ENCODE peak calls at places on chromosomes 16 and 17, in five cellular contexts. One of them, this sample, is unnamed.

GRCh38 chr16:79278506-79278905 is 322.0 kb downstream of the MAF start:
- DNase-seq in RWPE1: no peak
- DNase-seq in colonic mucosa: no peak
- DNase-seq in Panc1: no peak
- DNase-seq in A549: no peak
- DNase-seq in this sample: no peak

GRCh38 chr16:68379472-68380347 is 68.6 kb downstream of the SMPD3 start:
- DNase-seq in RWPE1: no peak
- DNase-seq in colonic mucosa: no peak
- DNase-seq in Panc1: no peak
- DNase-seq in A549: no peak
- DNase-seq in this sample: no peak

GRCh38 chr16:3158014-3158497 is 23.2 kb downstream of the ZNF213 start:
- DNase-seq in RWPE1: no peak
- DNase-seq in colonic mucosa: peak
- DNase-seq in Panc1: no peak
- DNase-seq in A549: no peak
- DNase-seq in this sample: no peak

GRCh38 chr17:73285916-73286862 is 24.5 kb upstream of the CPSF4L start:
- DNase-seq in RWPE1: no peak
- DNase-seq in colonic mucosa: no peak
- DNase-seq in Panc1: no peak
- DNase-seq in A549: no peak
- DNase-seq in this sample: no peak

GRCh38 chr16:85286970-85287814 is 174.9 kb upstream of the CIBAR2 start:
- DNase-seq in RWPE1: no peak
- DNase-seq in colonic mucosa: no peak
- DNase-seq in Panc1: no peak
- DNase-seq in A549: no peak
- DNase-seq in this sample: peak

GRCh38 chr16:26334218-26335111 is 642.7 kb downstream of the HS3ST4 start:
- DNase-seq in RWPE1: no peak
- DNase-seq in colonic mucosa: no peak
- DNase-seq in Panc1: no peak
- DNase-seq in A549: no peak
- DNase-seq in this sample: no peak

GRCh38 chr17:48190871-48191270 is 83.3 kb downstream of the SNX11 start:
- DNase-seq in RWPE1: no peak
- DNase-seq in colonic mucosa: no peak
- DNase-seq in Panc1: no peak
- DNase-seq in A549: no peak
- DNase-seq in this sample: no peak

GRCh38 chr16:83215417-83216001 is 588.7 kb downstream of the CDH13 start:
- DNase-seq in RWPE1: peak
- DNase-seq in colonic mucosa: peak
- DNase-seq in Panc1: peak
- DNase-seq in A549: peak
- DNase-seq in this sample: no peak

GRCh38 chr17:75496005-75496404 is 19.3 kb downstream of the CASKIN2 start:
- DNase-seq in RWPE1: no peak
- DNase-seq in colonic mucosa: no peak
- DNase-seq in Panc1: no peak
- DNase-seq in A549: no peak
- DNase-seq in this sample: no peak

GRCh38 chr17:80385046-80385445 is 29.9 kb upstream of the ENDOV start:
- DNase-seq in RWPE1: no peak
- DNase-seq in colonic mucosa: no peak
- DNase-seq in Panc1: no peak
- DNase-seq in A549: no peak
- DNase-seq in this sample: no peak

DNA sequence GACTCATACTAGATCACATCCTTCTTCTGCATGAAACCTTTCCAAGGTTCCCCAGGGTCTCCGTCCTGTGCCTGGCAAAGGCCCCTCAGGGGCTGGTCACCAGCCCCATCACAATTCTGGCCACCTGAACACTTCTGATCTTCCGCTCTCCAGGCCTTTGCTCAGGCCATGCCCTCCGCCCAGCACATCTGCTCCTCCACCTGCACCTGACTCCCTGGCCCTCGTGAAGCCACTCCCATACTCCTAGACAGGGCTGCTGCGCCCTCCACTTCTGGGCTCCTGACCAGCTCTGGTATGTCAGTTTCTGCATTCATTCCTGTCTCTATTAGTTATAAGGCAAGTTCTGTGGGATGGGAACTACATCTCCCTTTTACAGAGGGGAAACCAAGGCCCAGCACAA is 1.9 kb upstream of the MYL11 start:
- DNase-seq in RWPE1: no peak
- DNase-seq in colonic mucosa: no peak
- DNase-seq in Panc1: no peak
- DNase-seq in A549: no peak
- DNase-seq in this sample: no peak
- H3K27ac ChIP-seq in RWPE1: no peak
- H3K27ac ChIP-seq in colonic mucosa: no peak
- H3K27ac ChIP-seq in Panc1: no peak
- H3K27ac ChIP-seq in A549: no peak
- H3K27ac ChIP-seq in this sample: peak

DNA sequence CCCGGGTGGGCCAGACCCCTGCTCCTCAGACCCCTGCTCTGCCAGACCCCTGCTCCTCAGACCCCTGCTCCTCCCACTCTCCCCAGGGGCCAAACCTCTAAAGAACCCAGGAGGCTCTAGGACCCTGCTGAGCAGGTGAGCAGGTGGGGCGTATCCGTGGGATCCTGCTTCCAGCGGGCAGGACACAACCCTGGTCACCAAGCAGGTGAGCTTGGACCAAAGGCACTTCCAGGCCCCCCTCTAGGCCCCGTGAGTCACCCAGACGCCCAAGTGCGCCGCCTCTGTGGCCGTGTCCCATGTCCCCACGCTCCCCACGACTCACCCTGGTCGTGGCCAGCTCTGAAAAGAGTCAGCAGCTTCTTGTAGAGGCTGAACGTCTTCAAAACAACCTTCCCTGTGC is 5.0 kb downstream of the CYBC1 start:
- DNase-seq in RWPE1: no peak
- DNase-seq in colonic mucosa: no peak
- DNase-seq in Panc1: no peak
- DNase-seq in A549: no peak
- DNase-seq in this sample: no peak
- H3K27ac ChIP-seq in RWPE1: peak
- H3K27ac ChIP-seq in colonic mucosa: no peak
- H3K27ac ChIP-seq in Panc1: no peak
- H3K27ac ChIP-seq in A549: no peak
- H3K27ac ChIP-seq in this sample: peak

DNA sequence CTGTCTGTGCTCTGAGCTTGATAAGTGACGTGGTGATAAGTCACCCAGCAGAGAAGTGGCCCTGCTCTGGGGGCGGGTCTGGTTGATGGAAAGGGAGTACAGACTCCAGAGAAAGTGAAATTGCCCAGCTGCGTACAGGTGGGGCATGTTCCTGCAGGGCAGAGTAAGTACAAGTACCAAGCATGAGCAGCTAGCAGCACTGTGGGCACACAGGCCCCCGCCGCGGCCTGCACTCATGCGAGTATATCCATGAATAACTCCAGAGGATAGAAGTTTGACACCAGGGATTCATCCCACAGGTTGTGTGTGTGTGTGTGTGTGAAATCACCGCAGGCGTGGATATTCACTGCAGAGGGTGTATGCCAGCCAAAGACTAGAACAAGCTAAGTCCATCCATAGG is 13.2 kb downstream of the DNAI2 start:
- DNase-seq in RWPE1: no peak
- DNase-seq in colonic mucosa: no peak
- DNase-seq in Panc1: no peak
- DNase-seq in A549: no peak
- DNase-seq in this sample: no peak
- H3K27ac ChIP-seq in RWPE1: no peak
- H3K27ac ChIP-seq in colonic mucosa: no peak
- H3K27ac ChIP-seq in Panc1: no peak
- H3K27ac ChIP-seq in A549: no peak
- H3K27ac ChIP-seq in this sample: no peak

GRCh38 chr16:28494141-28494851 is at the start of gene APOBR:
- DNase-seq in RWPE1: no peak
- DNase-seq in colonic mucosa: peak
- DNase-seq in Panc1: no peak
- DNase-seq in A549: no peak
- DNase-seq in this sample: peak
- H3K27ac ChIP-seq in RWPE1: no peak
- H3K27ac ChIP-seq in colonic mucosa: peak
- H3K27ac ChIP-seq in Panc1: no peak
- H3K27ac ChIP-seq in A549: no peak
- H3K27ac ChIP-seq in this sample: peak